ENCODE peak calls at places on chromosomes 5 and 9, in eight cellular contexts. O is lower lobe of right lung; V is CD8-positive, alpha-beta T cell; P is IMR-90; Z is spleen; X is aorta; F is endothelial cell of umbilical vein; A is CD8-positive, alpha-beta memory T cell. H is an unnamed sample.

GRCh38 chr9:136533775-136534157 is 12.1 kb downstream of the NOTCH1 start:
- DNase-seq in O (peak), V (peak), P (no peak), Z (peak), X (no peak), F (no peak), A (peak), H (no peak)

GRCh38 chr9:90432951-90433350 is 209.7 kb downstream of the DIRAS2 start:
- DNase-seq in O (no peak), V (no peak), P (no peak), Z (no peak), X (no peak), F (no peak), A (no peak), H (peak)

GRCh38 chr9:14272924-14273528 is 40.9 kb downstream of the NFIB start:
- DNase-seq in O (no peak), V (no peak), P (no peak), Z (no peak), X (no peak), F (peak), A (no peak), H (no peak)

GRCh38 chr5:111313017-111313724 is 89.0 kb downstream of the CAMK4 start:
- DNase-seq in O (no peak), V (no peak), P (peak), Z (no peak), X (no peak), F (no peak), A (no peak), H (no peak)

GRCh38 chr5:41181691-41182564 is 31.4 kb downstream of the C6 start:
- DNase-seq in O (no peak), V (no peak), P (no peak), Z (no peak), X (no peak), F (no peak), A (no peak), H (no peak)

GRCh38 chr5:137761560-137761959 is 7.4 kb upstream of the HNRNPA0 start:
- DNase-seq in O (no peak), V (no peak), P (no peak), Z (no peak), X (no peak), F (no peak), A (no peak), H (no peak)

GRCh38 chr5:88659529-88660325 is 223.3 kb downstream of the MEF2C start:
- DNase-seq in O (no peak), V (no peak), P (no peak), Z (no peak), X (no peak), F (no peak), A (no peak), H (no peak)

GRCh38 chr9:110427497-110428104 is 89.9 kb upstream of the TXNDC8 start:
- DNase-seq in O (peak), V (no peak), P (peak), Z (no peak), X (peak), F (peak), A (no peak), H (peak)

GRCh38 chr5:149455889-149456409 is 76.9 kb upstream of the IL17B start:
- DNase-seq in O (no peak), V (no peak), P (peak), Z (no peak), X (no peak), F (no peak), A (no peak), H (peak)

GRCh38 chr5:115321309-115321708 is 24.9 kb upstream of the CCDC112 start:
- DNase-seq in O (no peak), V (no peak), P (peak), Z (no peak), X (no peak), F (no peak), A (no peak), H (peak)

GRCh38 chr5:120843390-120843980 is 379.4 kb downstream of the PRR16 start:
- DNase-seq in O (no peak), V (no peak), P (no peak), Z (no peak), X (no peak), F (no peak), A (no peak), H (no peak)

GRCh38 chr5:33049298-33049697 is 338.2 kb downstream of the NPR3 start:
- DNase-seq in O (no peak), V (no peak), P (no peak), Z (no peak), X (peak), F (no peak), A (no peak), H (peak)

GRCh38 chr5:128905225-128906110 is 59.8 kb upstream of the SLC27A6 start:
- DNase-seq in O (no peak), V (peak), P (peak), Z (no peak), X (no peak), F (peak), A (peak), H (peak)

GRCh38 chr5:142426676-142427364 is 102.0 kb upstream of the SPRY4 start:
- DNase-seq in O (no peak), V (no peak), P (no peak), Z (no peak), X (no peak), F (peak), A (no peak), H (peak)

GRCh38 chr5:118253401-118254061 is 734.8 kb downstream of the DTWD2 start:
- DNase-seq in O (no peak), V (no peak), P (no peak), Z (no peak), X (no peak), F (no peak), A (no peak), H (no peak)

GRCh38 chr9:112848316-112849151 is 42.1 kb downstream of the SLC46A2 start:
- DNase-seq in O (no peak), V (no peak), P (no peak), Z (no peak), X (no peak), F (no peak), A (no peak), H (no peak)

GRCh38 chr5:157459715-157460599 is at the start of gene NIPAL4:
- DNase-seq in O (no peak), V (no peak), P (no peak), Z (peak), X (peak), F (no peak), A (no peak), H (no peak)

GRCh38 chr9:14670718-14671117 is 22.5 kb downstream of the ZDHHC21 start:
- DNase-seq in O (no peak), V (no peak), P (peak), Z (no peak), X (no peak), F (peak), A (no peak), H (no peak)

GRCh38 chr9:76560481-76560891 is 101.5 kb downstream of the GCNT1 start:
- DNase-seq in O (no peak), V (no peak), P (peak), Z (no peak), X (no peak), F (no peak), A (no peak), H (peak)

GRCh38 chr9:10704720-10705119 is 91.9 kb upstream of the PTPRD start:
- DNase-seq in O (no peak), V (no peak), P (no peak), Z (no peak), X (no peak), F (no peak), A (no peak), H (peak)

GRCh38 chr9:95447660-95448420 is 68.9 kb downstream of the PTCH1 start:
- DNase-seq in O (no peak), V (no peak), P (no peak), Z (no peak), X (no peak), F (no peak), A (no peak), H (no peak)

GRCh38 chr5:119752921-119753886 is 123.8 kb downstream of the FAM170A start:
- DNase-seq in O (no peak), V (no peak), P (no peak), Z (no peak), X (no peak), F (no peak), A (no peak), H (no peak)

GRCh38 chr5:159444441-159445082 is 114.3 kb upstream of the IL12B start:
- DNase-seq in O (no peak), V (no peak), P (peak), Z (no peak), X (no peak), F (peak), A (no peak), H (peak)

GRCh38 chr5:72752909-72753308 is 63.6 kb upstream of the TNPO1 start:
- DNase-seq in O (no peak), V (no peak), P (no peak), Z (no peak), X (no peak), F (no peak), A (no peak), H (no peak)

GRCh38 chr5:151150484-151151262 is 6.9 kb downstream of the ANXA6 start:
- DNase-seq in O (peak), V (peak), P (peak), Z (peak), X (no peak), F (peak), A (peak), H (peak)

GRCh38 chr9:115262477-115262876 is 144.5 kb upstream of the TNC start:
- DNase-seq in O (peak), V (no peak), P (peak), Z (no peak), X (no peak), F (no peak), A (no peak), H (peak)

GRCh38 chr9:98380065-98380681 is 124.7 kb upstream of the TBC1D2 start:
- DNase-seq in O (no peak), V (no peak), P (peak), Z (peak), X (no peak), F (peak), A (no peak), H (peak)

GRCh38 chr9:34087370-34087769 is 38.7 kb upstream of the UBAP2 start:
- DNase-seq in O (no peak), V (no peak), P (no peak), Z (peak), X (no peak), F (no peak), A (no peak), H (no peak)

GRCh38 chr9:105064248-105065118 is 136.5 kb upstream of the ABCA1 start:
- DNase-seq in O (peak), V (no peak), P (peak), Z (peak), X (peak), F (peak), A (no peak), H (peak)

GRCh38 chr9:110802416-110803035 is 133.9 kb downstream of the MUSK start:
- DNase-seq in O (no peak), V (no peak), P (peak), Z (no peak), X (no peak), F (no peak), A (no peak), H (no peak)

GRCh38 chr9:9783211-9783610 is 829.6 kb downstream of the PTPRD start:
- DNase-seq in O (no peak), V (no peak), P (no peak), Z (no peak), X (no peak), F (no peak), A (no peak), H (no peak)

GRCh38 chr5:14912206-14912605 is 40.6 kb upstream of the ANKH start:
- DNase-seq in O (no peak), V (no peak), P (no peak), Z (no peak), X (no peak), F (no peak), A (no peak), H (no peak)

GRCh38 chr9:34957492-34958410 is at the start of gene PHF24:
- DNase-seq in O (no peak), V (peak), P (no peak), Z (peak), X (peak), F (no peak), A (peak), H (no peak)

GRCh38 chr5:151139015-151139414 is 18.6 kb downstream of the ANXA6 start:
- DNase-seq in O (no peak), V (peak), P (no peak), Z (no peak), X (no peak), F (no peak), A (peak), H (no peak)

GRCh38 chr5:59164041-59164830 is 581.4 kb downstream of the RAB3C start:
- DNase-seq in O (no peak), V (no peak), P (peak), Z (no peak), X (no peak), F (peak), A (no peak), H (peak)

GRCh38 chr5:30502277-30502676 is 691.2 kb upstream of the CDH6 start:
- DNase-seq in O (no peak), V (no peak), P (peak), Z (no peak), X (no peak), F (no peak), A (no peak), H (peak)

GRCh38 chr9:78578016-78578555 is 281.2 kb downstream of the PSAT1 start:
- DNase-seq in O (no peak), V (no peak), P (no peak), Z (no peak), X (no peak), F (no peak), A (no peak), H (no peak)

GRCh38 chr9:134700636-134701350 is 59.2 kb downstream of the COL5A1 start:
- DNase-seq in O (no peak), V (no peak), P (no peak), Z (no peak), X (no peak), F (no peak), A (no peak), H (no peak)

GRCh38 chr5:4295663-4296339 is 700.2 kb downstream of the IRX1 start:
- DNase-seq in O (no peak), V (no peak), P (no peak), Z (no peak), X (no peak), F (no peak), A (no peak), H (no peak)

GRCh38 chr9:120475341-120475740 is 104.6 kb downstream of the CDK5RAP2 start:
- DNase-seq in O (no peak), V (no peak), P (peak), Z (no peak), X (no peak), F (no peak), A (no peak), H (peak)

GRCh38 chr5:94618029-94618492 is 343 bp downstream of the KIAA0825 start:
- DNase-seq in O (peak), V (no peak), P (peak), Z (no peak), X (peak), F (peak), A (peak), H (peak)
- H3K27ac ChIP-seq in O (peak), V (peak), P (peak), Z (peak), X (no peak), F (peak), A (peak), H (peak)

DNA sequence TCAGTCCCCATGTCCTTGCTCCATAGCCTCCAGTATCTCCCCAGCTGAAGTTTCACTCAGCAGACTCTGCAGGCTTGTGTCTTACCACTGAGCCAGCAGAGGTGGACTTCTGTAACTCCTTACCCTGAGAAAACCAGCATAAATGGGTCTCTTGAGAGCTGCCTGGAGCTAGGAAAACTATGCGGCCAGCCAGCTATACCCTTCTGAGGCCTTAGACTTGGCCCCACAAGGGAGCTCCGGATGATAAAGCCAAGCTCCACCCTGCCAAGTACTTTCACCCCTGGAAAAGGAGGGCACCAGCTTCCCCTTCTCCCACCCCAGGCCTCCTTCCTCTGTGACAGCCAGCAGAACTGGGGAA is 12.1 kb downstream of the IRF1 start:
- DNase-seq in O (peak), V (no peak), P (no peak), Z (peak), X (no peak), F (no peak), A (no peak), H (no peak)
- H3K27ac ChIP-seq in O (peak), V (no peak), P (no peak), Z (peak), X (no peak), F (no peak), A (no peak), H (no peak)

GRCh38 chr5:141236516-141237313 is 8.5 kb upstream of the PCDHB15 start:
- DNase-seq in O (no peak), V (no peak), P (no peak), Z (no peak), X (no peak), F (no peak), A (no peak), H (no peak)
- H3K27ac ChIP-seq in O (no peak), V (no peak), P (no peak), Z (no peak), X (no peak), F (no peak), A (no peak), H (no peak)

DNA sequence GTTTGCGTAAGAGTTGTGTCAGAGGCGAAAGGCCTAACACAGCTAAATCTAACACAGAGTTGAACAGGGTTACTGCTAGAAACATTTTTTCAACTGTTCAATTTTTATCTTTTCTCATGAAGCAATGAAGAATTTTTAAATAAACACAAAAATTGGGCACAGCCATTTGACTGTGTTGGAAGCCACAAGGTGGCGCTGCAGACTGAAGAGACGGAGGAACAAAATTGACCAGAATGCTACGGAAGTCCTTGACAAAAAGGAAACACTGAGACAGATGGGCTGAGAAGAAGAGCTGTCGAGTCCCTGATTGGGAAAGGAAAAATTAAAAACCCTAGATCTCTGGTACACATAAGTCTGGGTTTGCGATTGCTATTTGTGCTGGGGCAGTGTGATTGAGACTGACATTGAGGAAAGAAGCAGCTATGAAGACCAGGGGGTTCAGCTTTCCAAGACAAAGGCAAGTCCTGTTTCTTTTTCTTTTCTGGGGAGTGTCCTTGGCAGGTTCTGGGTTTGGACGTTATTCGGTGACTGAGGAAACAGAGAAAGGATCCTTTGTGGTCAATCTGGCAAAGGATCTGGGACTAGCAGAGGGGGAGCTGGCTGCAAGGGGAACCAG is at the start of gene PCDHB9:
- DNase-seq in O (no peak), V (no peak), P (peak), Z (no peak), X (no peak), F (peak), A (peak), H (no peak)
- H3K27ac ChIP-seq in O (no peak), V (no peak), P (no peak), Z (no peak), X (no peak), F (no peak), A (no peak), H (no peak)

H was measured in brain microvascular endothelial cell.